ENCODE peak calls at places on chromosome 9, in four cellular contexts. B is PC-3, W is breast epithelium, K is pancreas. F is an unnamed sample.

GRCh38 chr9:135226369-135227050 is 139.0 kb downstream of the OLFM1 start:
- DNase-seq in K (no peak), B (no peak), W (no peak), F (no peak)

GRCh38 chr9:97859346-97859745 is 6.3 kb downstream of the FOXE1 start:
- DNase-seq in K (no peak), B (no peak), W (no peak), F (no peak)

GRCh38 chr9:21591221-21592062 is 109.3 kb upstream of the IFNE start:
- DNase-seq in K (no peak), B (peak; percentile 90), W (peak; percentile 57), F (peak; percentile 99)

GRCh38 chr9:14111670-14112069 is 202.3 kb downstream of the NFIB start:
- DNase-seq in B (no peak), W (no peak), K (no peak), F (no peak)

GRCh38 chr9:27626629-27627564 is 53.6 kb upstream of the C9orf72 start:
- DNase-seq in K (no peak), W (no peak), B (peak; percentile 56), F (no peak)

GRCh38 chr9:90864779-90865178 is 63.2 kb downstream of the SYK start:
- DNase-seq in B (no peak), K (no peak), W (no peak), F (no peak)

GRCh38 chr9:20553750-20554149 is 68.5 kb downstream of the MLLT3 start:
- DNase-seq in K (no peak), B (no peak), W (no peak), F (no peak)

GRCh38 chr9:4038182-4038723 is 261.6 kb downstream of the GLIS3 start:
- DNase-seq in B (peak; percentile 75), K (no peak), W (no peak), F (peak; percentile 12)

GRCh38 chr9:104073098-104073769 is 20.9 kb upstream of the SMC2 start:
- DNase-seq in K (no peak), B (no peak), W (no peak), F (no peak)

GRCh38 chr9:87324613-87325194 is 173.0 kb upstream of the DAPK1 start:
- DNase-seq in B (peak; percentile 58), K (no peak), W (no peak), F (peak; percentile 49)

GRCh38 chr9:114472765-114473446 is 32.4 kb downstream of the WHRN start:
- DNase-seq in W (no peak), K (no peak), B (no peak), F (no peak)

GRCh38 chr9:86792136-86792535 is 155.2 kb downstream of the GAS1 start:
- DNase-seq in B (peak; percentile 87), W (no peak), K (no peak), F (peak; percentile 3)

GRCh38 chr9:116282598-116282997 is 129.0 kb downstream of the PAPPA start:
- DNase-seq in K (no peak), B (no peak), W (no peak), F (no peak)

GRCh38 chr9:36074870-36075532 is 38.3 kb downstream of the RECK start:
- DNase-seq in W (peak; percentile 71), B (no peak), K (peak; percentile 73), F (peak; percentile 61)

GRCh38 chr9:107019216-107019615 is 156.2 kb downstream of the ZNF462 start:
- DNase-seq in K (no peak), W (no peak), B (peak; percentile 17), F (peak; percentile 68)

GRCh38 chr9:116365056-116365471 is 211.5 kb downstream of the PAPPA start:
- DNase-seq in K (peak; percentile 72), B (peak; percentile 66), W (peak; percentile 27), F (peak; percentile 55)

GRCh38 chr9:93673844-93674334 is 97.5 kb downstream of the PHF2 start:
- DNase-seq in W (peak; percentile 13), B (no peak), K (no peak), F (no peak)

GRCh38 chr9:133305731-133306130 is 30.3 kb downstream of the SURF6 start:
- DNase-seq in W (no peak), B (no peak), K (no peak), F (no peak)

GRCh38 chr9:89577363-89577762 is 27.4 kb upstream of the GADD45G start:
- DNase-seq in B (no peak), K (no peak), W (no peak), F (no peak)

GRCh38 chr9:125757834-125758233 is 10.7 kb downstream of the PBX3 start:
- DNase-seq in K (no peak), B (no peak), W (no peak), F (no peak)

GRCh38 chr9:93672622-93673270 is 96.4 kb downstream of the PHF2 start:
- DNase-seq in B (no peak), K (no peak), W (peak; percentile 8), F (no peak)

GRCh38 chr9:70110194-70111041 is 66.8 kb downstream of the MAMDC2 start:
- DNase-seq in B (no peak), K (no peak), W (no peak), F (no peak)

GRCh38 chr9:91126761-91127420 is 234.8 kb downstream of the AUH start:
- DNase-seq in K (no peak), W (no peak), B (no peak), F (peak; percentile 36)

GRCh38 chr9:114214686-114215397 is 59.5 kb downstream of the COL27A1 start:
- DNase-seq in W (no peak), B (no peak), K (no peak), F (no peak)

GRCh38 chr9:80885894-80886293 is 803.5 kb downstream of the TLE1 start:
- DNase-seq in W (no peak), K (no peak), B (peak; percentile 13), F (no peak)
- TF ChIP-seq CTCF in W (no peak), K (no peak), B (no peak), F (no peak)

GRCh38 chr9:128552153-128552743 is at the start of gene SPTAN1:
- DNase-seq in K (peak; percentile 90), W (peak; percentile 83), B (peak; percentile 85), F (peak; percentile 86)
- TF ChIP-seq CTCF in K (no peak), W (peak; percentile 18), B (no peak), F (no peak)

DNA sequence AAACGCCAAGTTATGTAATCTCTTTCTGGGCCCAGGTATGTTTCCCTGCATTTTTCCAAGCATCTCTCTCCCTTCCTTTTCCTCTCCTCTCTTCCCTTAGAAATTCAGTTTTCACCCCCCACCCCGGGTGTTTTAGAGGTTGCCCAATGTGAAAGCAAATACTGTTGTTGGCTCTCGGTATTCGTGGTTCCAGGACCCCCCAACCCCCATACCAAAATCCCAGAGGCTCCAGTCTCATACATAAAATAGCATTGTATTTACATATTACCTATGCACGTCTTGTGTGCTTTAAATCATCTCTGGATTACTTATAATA is 48.8 kb downstream of the ACER2 start:
- DNase-seq in B (no peak), K (no peak), W (no peak), F (no peak)
- TF ChIP-seq CTCF in B (no peak), K (peak; percentile 5), W (no peak), F (no peak)

GRCh38 chr9:99821187-99822095 is at the start of gene NR4A3:
- DNase-seq in K (peak; percentile 92), W (peak; percentile 94), B (peak; percentile 92), F (peak; percentile 97)
- TF ChIP-seq CTCF in K (no peak), W (peak; percentile 50), B (no peak), F (peak; percentile 56)

DNA sequence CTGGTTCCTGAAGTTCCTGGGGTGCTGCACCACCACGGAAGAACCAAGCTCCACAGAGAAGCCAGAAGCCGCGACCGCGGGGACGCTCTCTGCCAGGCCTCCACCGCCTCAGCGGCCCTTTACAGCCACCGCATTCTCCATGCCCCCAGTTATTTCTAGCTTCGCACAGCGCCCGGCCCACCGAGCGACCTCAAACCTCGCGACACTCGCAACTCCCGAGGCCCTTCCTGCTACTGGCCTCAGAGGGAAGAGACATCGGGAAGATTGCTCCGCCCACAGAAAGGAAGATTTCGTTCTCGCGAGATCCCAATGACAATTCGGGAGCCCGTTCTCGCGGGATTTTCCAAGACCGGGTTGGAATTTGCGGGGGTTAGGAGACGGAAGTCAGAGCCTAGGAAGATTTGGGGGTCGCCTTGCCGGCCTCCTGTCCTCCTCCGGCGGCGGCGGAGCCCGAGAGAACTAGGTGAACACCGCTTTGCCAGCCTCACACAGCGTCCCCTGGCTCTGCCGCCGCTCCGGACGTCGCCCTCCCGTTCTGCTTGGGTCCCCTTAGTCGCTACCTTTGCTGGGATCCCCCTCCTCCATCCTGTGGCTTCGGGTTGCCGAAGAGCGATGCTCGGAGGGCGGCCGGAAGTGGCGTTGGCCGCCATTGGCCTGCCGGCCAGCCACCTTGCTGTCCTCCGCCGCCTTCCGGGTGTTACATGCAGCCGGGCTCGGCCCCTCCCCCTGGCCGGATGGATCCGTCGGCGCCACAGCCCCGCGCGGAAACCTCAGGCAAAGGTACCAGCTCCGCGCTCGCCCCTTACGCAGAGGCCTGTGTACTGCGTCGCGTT is at the start of gene ERCC6L2:
- DNase-seq in B (peak; percentile 97), W (peak; percentile 95), K (peak; percentile 94), F (peak; percentile 98)
- TF ChIP-seq CTCF in B (no peak), W (peak; percentile 18), K (no peak), F (peak; percentile 19)

F was measured in HFFc6.